ENCODE peak calls at places on chromosomes 6 and 20, in five cellular contexts. One of them, this sample, is unnamed.

GRCh38 chr6:150235218-150235617 is 92.4 kb downstream of the PPP1R14C start:
- DNase-seq in body of pancreas: no peak
- DNase-seq in adrenal gland: no peak
- DNase-seq in GM23338: no peak
- DNase-seq in heart left ventricle: no peak
- DNase-seq in this sample: no peak

GRCh38 chr6:33633462-33634158 is 12.5 kb downstream of the ITPR3 start:
- DNase-seq in body of pancreas: peak; percentile 72
- DNase-seq in adrenal gland: peak; percentile 80
- DNase-seq in GM23338: peak; percentile 72
- DNase-seq in heart left ventricle: peak; percentile 72
- DNase-seq in this sample: peak; percentile 89

GRCh38 chr6:163772701-163773100 is 358.2 kb downstream of the QKI start:
- DNase-seq in body of pancreas: no peak
- DNase-seq in adrenal gland: no peak
- DNase-seq in GM23338: no peak
- DNase-seq in heart left ventricle: no peak
- DNase-seq in this sample: no peak

GRCh38 chr20:47188540-47188939 is 168.0 kb downstream of the ZMYND8 start:
- DNase-seq in body of pancreas: no peak
- DNase-seq in adrenal gland: no peak
- DNase-seq in GM23338: no peak
- DNase-seq in heart left ventricle: no peak
- DNase-seq in this sample: no peak

GRCh38 chr6:53794073-53794719 is 609 bp upstream of the LRRC1 start:
- DNase-seq in body of pancreas: peak; percentile 67
- DNase-seq in adrenal gland: peak; percentile 63
- DNase-seq in GM23338: peak; percentile 72
- DNase-seq in heart left ventricle: peak; percentile 72
- DNase-seq in this sample: peak; percentile 86

GRCh38 chr20:9040874-9041524 is 27.9 kb upstream of the PLCB4 start:
- DNase-seq in body of pancreas: no peak
- DNase-seq in adrenal gland: no peak
- DNase-seq in GM23338: no peak
- DNase-seq in heart left ventricle: no peak
- DNase-seq in this sample: no peak

GRCh38 chr6:167207527-167207926 is 49.7 kb upstream of the GPR31 start:
- DNase-seq in body of pancreas: no peak
- DNase-seq in adrenal gland: no peak
- DNase-seq in GM23338: no peak
- DNase-seq in heart left ventricle: no peak
- DNase-seq in this sample: no peak

GRCh38 chr6:72206606-72207005 is 320.3 kb downstream of the RIMS1 start:
- DNase-seq in body of pancreas: no peak
- DNase-seq in adrenal gland: no peak
- DNase-seq in GM23338: peak; percentile 64
- DNase-seq in heart left ventricle: no peak
- DNase-seq in this sample: peak; percentile 59

GRCh38 chr6:156779206-156780116 is 2.3 kb downstream of the ARID1B start:
- DNase-seq in body of pancreas: peak; percentile 52
- DNase-seq in adrenal gland: peak; percentile 62
- DNase-seq in GM23338: peak; percentile 50
- DNase-seq in heart left ventricle: peak; percentile 59
- DNase-seq in this sample: peak; percentile 75

GRCh38 chr6:111687652-111688051 is 82.0 kb upstream of the TRAF3IP2 start:
- DNase-seq in body of pancreas: no peak
- DNase-seq in adrenal gland: peak; percentile 35
- DNase-seq in GM23338: no peak
- DNase-seq in heart left ventricle: no peak
- DNase-seq in this sample: no peak

GRCh38 chr20:54173653-54174451 is at the start of gene CYP24A1:
- DNase-seq in body of pancreas: no peak
- DNase-seq in adrenal gland: no peak
- DNase-seq in GM23338: peak; percentile 57
- DNase-seq in heart left ventricle: no peak
- DNase-seq in this sample: peak; percentile 81

GRCh38 chr6:53281518-53282215 is 67.1 kb downstream of the ELOVL5 start:
- DNase-seq in body of pancreas: no peak
- DNase-seq in adrenal gland: no peak
- DNase-seq in GM23338: no peak
- DNase-seq in heart left ventricle: no peak
- DNase-seq in this sample: no peak

GRCh38 chr6:11485261-11485660 is 52.3 kb upstream of the TMEM170B start:
- DNase-seq in body of pancreas: no peak
- DNase-seq in adrenal gland: no peak
- DNase-seq in GM23338: no peak
- DNase-seq in heart left ventricle: no peak
- DNase-seq in this sample: no peak

GRCh38 chr6:136666041-136666440 is 115.8 kb upstream of the MAP7 start:
- DNase-seq in body of pancreas: no peak
- DNase-seq in adrenal gland: no peak
- DNase-seq in GM23338: no peak
- DNase-seq in heart left ventricle: no peak
- DNase-seq in this sample: no peak

GRCh38 chr6:46353450-46353998 is 137.7 kb downstream of the RCAN2 start:
- DNase-seq in body of pancreas: no peak
- DNase-seq in adrenal gland: no peak
- DNase-seq in GM23338: no peak
- DNase-seq in heart left ventricle: no peak
- DNase-seq in this sample: no peak

GRCh38 chr6:101722481-101722880 is 329.0 kb downstream of the GRIK2 start:
- DNase-seq in body of pancreas: no peak
- DNase-seq in adrenal gland: no peak
- DNase-seq in GM23338: no peak
- DNase-seq in heart left ventricle: no peak
- DNase-seq in this sample: no peak

GRCh38 chr6:17250237-17250636 is 30.9 kb upstream of the RBM24 start:
- DNase-seq in body of pancreas: no peak
- DNase-seq in adrenal gland: no peak
- DNase-seq in GM23338: no peak
- DNase-seq in heart left ventricle: no peak
- DNase-seq in this sample: no peak

GRCh38 chr20:47540443-47541354 is 39.0 kb downstream of the NCOA3 start:
- DNase-seq in body of pancreas: no peak
- DNase-seq in adrenal gland: peak; percentile 16
- DNase-seq in GM23338: no peak
- DNase-seq in heart left ventricle: no peak
- DNase-seq in this sample: no peak

GRCh38 chr20:59120491-59120890 is 43.1 kb upstream of the ZNF831 start:
- DNase-seq in body of pancreas: no peak
- DNase-seq in adrenal gland: no peak
- DNase-seq in GM23338: no peak
- DNase-seq in heart left ventricle: no peak
- DNase-seq in this sample: no peak

GRCh38 chr20:45111799-45112471 is 3.0 kb downstream of the WFDC5 start:
- DNase-seq in body of pancreas: no peak
- DNase-seq in adrenal gland: no peak
- DNase-seq in GM23338: peak; percentile 83
- DNase-seq in heart left ventricle: no peak
- DNase-seq in this sample: peak; percentile 80

GRCh38 chr6:7566031-7566556 is 23.9 kb upstream of the SNRNP48 start:
- DNase-seq in body of pancreas: no peak
- DNase-seq in adrenal gland: no peak
- DNase-seq in GM23338: no peak
- DNase-seq in heart left ventricle: no peak
- DNase-seq in this sample: no peak

GRCh38 chr20:41076776-41077175 is 48.2 kb downstream of the TOP1 start:
- DNase-seq in body of pancreas: no peak
- DNase-seq in adrenal gland: no peak
- DNase-seq in GM23338: no peak
- DNase-seq in heart left ventricle: no peak
- DNase-seq in this sample: no peak

GRCh38 chr6:21824431-21825180 is 231.1 kb downstream of the SOX4 start:
- DNase-seq in body of pancreas: no peak
- DNase-seq in adrenal gland: no peak
- DNase-seq in GM23338: no peak
- DNase-seq in heart left ventricle: no peak
- DNase-seq in this sample: no peak

GRCh38 chr6:57177545-57178225 is 5.6 kb downstream of the BAG2 start:
- DNase-seq in body of pancreas: no peak
- DNase-seq in adrenal gland: peak; percentile 19
- DNase-seq in GM23338: no peak
- DNase-seq in heart left ventricle: peak; percentile 58
- DNase-seq in this sample: no peak

GRCh38 chr6:106287215-106287614 is 38.3 kb downstream of the ATG5 start:
- DNase-seq in body of pancreas: no peak
- DNase-seq in adrenal gland: no peak
- DNase-seq in GM23338: peak; percentile 14
- DNase-seq in heart left ventricle: no peak
- DNase-seq in this sample: no peak

GRCh38 chr6:170230520-170231390 is 60.1 kb downstream of the DLL1 start:
- DNase-seq in body of pancreas: peak; percentile 6
- DNase-seq in adrenal gland: no peak
- DNase-seq in GM23338: no peak
- DNase-seq in heart left ventricle: peak; percentile 29
- DNase-seq in this sample: no peak

GRCh38 chr6:170234419-170234818 is 56.5 kb downstream of the DLL1 start:
- DNase-seq in body of pancreas: no peak
- DNase-seq in adrenal gland: no peak
- DNase-seq in GM23338: no peak
- DNase-seq in heart left ventricle: peak; percentile 6
- DNase-seq in this sample: no peak

GRCh38 chr6:170233304-170234205 is 57.3 kb downstream of the DLL1 start:
- DNase-seq in body of pancreas: peak; percentile 9
- DNase-seq in adrenal gland: no peak
- DNase-seq in GM23338: no peak
- DNase-seq in heart left ventricle: peak; percentile 18
- DNase-seq in this sample: no peak

GRCh38 chr6:170231496-170232185 is 59.2 kb downstream of the DLL1 start:
- DNase-seq in body of pancreas: peak; percentile 7
- DNase-seq in adrenal gland: no peak
- DNase-seq in GM23338: no peak
- DNase-seq in heart left ventricle: peak; percentile 13
- DNase-seq in this sample: no peak

GRCh38 chr6:170232186-170233002 is 58.5 kb downstream of the DLL1 start:
- DNase-seq in body of pancreas: peak; percentile 9
- DNase-seq in adrenal gland: no peak
- DNase-seq in GM23338: no peak
- DNase-seq in heart left ventricle: peak; percentile 13
- DNase-seq in this sample: no peak
- H3K27ac ChIP-seq in body of pancreas: no peak overlapping the region
- H3K27ac ChIP-seq in adrenal gland: no peak overlapping the region
- H3K27ac ChIP-seq in GM23338: no peak overlapping the region
- H3K27ac ChIP-seq in heart left ventricle: no peak overlapping the region
- H3K27ac ChIP-seq in this sample: peak overlapping the region; percentile 57

GRCh38 chr6:31806470-31807272 is at the start of gene LSM2:
- DNase-seq in body of pancreas: peak; percentile 99
- DNase-seq in adrenal gland: peak; percentile 99
- DNase-seq in GM23338: peak; percentile 98
- DNase-seq in heart left ventricle: peak; percentile 98
- DNase-seq in this sample: peak; percentile 98
- TF ChIP-seq CTCF in body of pancreas: no peak
- TF ChIP-seq CTCF in adrenal gland: no peak
- TF ChIP-seq CTCF in GM23338: peak; percentile 30
- TF ChIP-seq CTCF in heart left ventricle: peak; percentile 30
- TF ChIP-seq CTCF in this sample: peak; percentile 50

DNA sequence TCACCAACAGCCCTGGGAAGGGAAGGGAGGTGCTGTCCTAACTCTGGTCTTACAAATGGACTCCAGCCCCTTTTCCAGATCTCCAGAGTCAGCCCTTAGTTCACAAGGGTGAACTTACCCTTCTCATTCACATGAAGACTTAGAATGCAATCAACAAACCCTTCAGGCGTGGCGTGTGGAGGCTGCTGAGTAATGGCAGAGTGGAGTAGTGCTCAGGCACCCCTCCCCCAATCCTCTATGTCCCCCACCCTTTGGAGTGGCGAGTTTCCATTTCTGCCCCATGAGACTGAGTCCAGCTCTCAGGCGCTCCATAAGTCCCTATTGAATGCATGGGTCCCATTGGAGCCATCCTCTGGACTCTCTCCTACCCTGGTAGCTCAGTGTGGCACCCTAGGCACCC is 3.3 kb downstream of the SNAI1 start:
- DNase-seq in body of pancreas: no peak
- DNase-seq in adrenal gland: no peak
- DNase-seq in GM23338: no peak
- DNase-seq in heart left ventricle: no peak
- DNase-seq in this sample: no peak
- H3K4me3 ChIP-seq in body of pancreas: no peak overlapping the region
- H3K4me3 ChIP-seq in adrenal gland: no peak overlapping the region
- H3K4me3 ChIP-seq in GM23338: no peak overlapping the region
- H3K4me3 ChIP-seq in heart left ventricle: peak overlapping the region; percentile 36
- H3K4me3 ChIP-seq in this sample: peak overlapping the region; percentile 90

DNA sequence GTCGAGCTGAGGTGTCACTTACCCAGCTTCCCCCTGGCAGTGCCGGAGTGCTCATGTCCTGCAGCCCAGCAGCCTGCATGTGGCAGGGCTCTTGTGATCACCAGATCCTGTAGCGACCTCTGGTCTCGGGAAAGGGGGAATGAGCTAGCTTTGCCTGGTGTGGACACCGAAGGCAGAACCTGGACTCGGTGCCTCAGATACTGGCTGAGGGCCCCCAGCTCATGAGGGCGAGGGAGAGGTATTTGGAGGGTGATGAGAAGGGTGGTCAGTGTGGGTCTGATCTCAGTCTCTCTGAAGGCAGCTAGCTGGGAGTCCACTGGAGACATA is 26.3 kb downstream of the SUN5 start:
- DNase-seq in body of pancreas: no peak
- DNase-seq in adrenal gland: no peak
- DNase-seq in GM23338: no peak
- DNase-seq in heart left ventricle: no peak
- DNase-seq in this sample: no peak
- H3K27ac ChIP-seq in body of pancreas: no peak overlapping the region
- H3K27ac ChIP-seq in adrenal gland: no peak overlapping the region
- H3K27ac ChIP-seq in GM23338: no peak overlapping the region
- H3K27ac ChIP-seq in heart left ventricle: no peak overlapping the region
- H3K27ac ChIP-seq in this sample: no peak overlapping the region

GRCh38 chr20:51810155-51811039 is 8.1 kb upstream of the SALL4 start:
- DNase-seq in body of pancreas: no peak
- DNase-seq in adrenal gland: no peak
- DNase-seq in GM23338: peak; percentile 60
- DNase-seq in heart left ventricle: no peak
- DNase-seq in this sample: peak; percentile 73
- TF ChIP-seq CTCF in body of pancreas: no peak
- TF ChIP-seq CTCF in adrenal gland: no peak
- TF ChIP-seq CTCF in GM23338: peak; percentile 42
- TF ChIP-seq CTCF in heart left ventricle: no peak
- TF ChIP-seq CTCF in this sample: peak; percentile 77

GRCh38 chr20:52102126-52102525 is 89.5 kb downstream of the ZFP64 start:
- DNase-seq in body of pancreas: no peak
- DNase-seq in adrenal gland: no peak
- DNase-seq in GM23338: no peak
- DNase-seq in heart left ventricle: no peak
- DNase-seq in this sample: no peak

GRCh38 chr20:52102559-52102958 is 89.0 kb downstream of the ZFP64 start:
- DNase-seq in body of pancreas: no peak
- DNase-seq in adrenal gland: no peak
- DNase-seq in GM23338: no peak
- DNase-seq in heart left ventricle: no peak
- DNase-seq in this sample: no peak

GRCh38 chr20:52104546-52105044 is 87.0 kb downstream of the ZFP64 start:
- DNase-seq in body of pancreas: no peak
- DNase-seq in adrenal gland: no peak
- DNase-seq in GM23338: peak; percentile 88
- DNase-seq in heart left ventricle: no peak
- DNase-seq in this sample: peak; percentile 89

GRCh38 chr20:52103911-52104545 is 87.6 kb downstream of the ZFP64 start:
- DNase-seq in body of pancreas: no peak
- DNase-seq in adrenal gland: no peak
- DNase-seq in GM23338: peak; percentile 85
- DNase-seq in heart left ventricle: no peak
- DNase-seq in this sample: peak; percentile 86

GRCh38 chr20:52103469-52103910 is 88.1 kb downstream of the ZFP64 start:
- DNase-seq in body of pancreas: no peak
- DNase-seq in adrenal gland: no peak
- DNase-seq in GM23338: peak; percentile 82
- DNase-seq in heart left ventricle: no peak
- DNase-seq in this sample: peak; percentile 75
- H3K4me3 ChIP-seq in body of pancreas: no peak overlapping the region
- H3K4me3 ChIP-seq in adrenal gland: no peak overlapping the region
- H3K4me3 ChIP-seq in GM23338: peak overlapping the region; percentile 84
- H3K4me3 ChIP-seq in heart left ventricle: peak overlapping the region; percentile 34
- H3K4me3 ChIP-seq in this sample: peak overlapping the region; percentile 83

This sample was measured in endodermal cell.